ENCODE peak calls at places on chromosomes 2 and 18, in four cellular contexts. L is DND-41, J is PC-9, S is HCT116. B is an unnamed sample.
A peak's percentile ranks its signal among the peaks of the same experiment; 100 is the strongest.

GRCh38 chr2:105215586-105216192 is 25.9 kb upstream of the GPR45 start:
- DNase-seq in L (no peak), J (no peak), S (no peak), B (no peak)

GRCh38 chr2:228018311-228018710 is 146.9 kb downstream of the DAW1 start:
- DNase-seq in L (no peak), J (no peak), S (no peak), B (no peak)

GRCh38 chr2:120550274-120550673 is 185.4 kb upstream of the GLI2 start:
- DNase-seq in L (no peak), J (no peak), S (no peak), B (peak; percentile 15)

GRCh38 chr2:173109253-173110188 is 33.9 kb downstream of the MAP3K20 start:
- DNase-seq in L (no peak), J (peak; percentile 44), S (no peak), B (no peak)

GRCh38 chr2:71332413-71332866 is 858 bp downstream of the ZNF638 start:
- DNase-seq in L (no peak), J (no peak), S (no peak), B (no peak)

GRCh38 chr18:66640431-66640830 is 36.5 kb upstream of the CDH19 start:
- DNase-seq in L (no peak), J (no peak), S (no peak), B (peak; percentile 9)

GRCh38 chr2:96537734-96538486 is 1.4 kb downstream of the ARID5A start:
- DNase-seq in L (peak; percentile 54), J (no peak), S (no peak), B (no peak)

GRCh38 chr2:42132066-42132965 is 36.8 kb upstream of the EML4 start:
- DNase-seq in L (no peak), J (no peak), S (no peak), B (no peak)

GRCh38 chr2:204468689-204469429 is 76.4 kb upstream of the PARD3B start:
- DNase-seq in L (no peak), J (no peak), S (no peak), B (peak; percentile 84)

GRCh38 chr2:235043762-235044500 is 92.1 kb downstream of the SH3BP4 start:
- DNase-seq in L (no peak), J (no peak), S (no peak), B (no peak)

GRCh38 chr2:119333833-119334232 is 32.8 kb downstream of the C2orf76 start:
- DNase-seq in L (no peak), J (no peak), S (no peak), B (no peak)

GRCh38 chr2:16633632-16634430 is 31.8 kb downstream of the CYRIA start:
- DNase-seq in L (no peak), J (peak; percentile 33), S (no peak), B (no peak)

GRCh38 chr2:10343658-10344057 is 41.0 kb downstream of the HPCAL1 start:
- DNase-seq in L (no peak), J (no peak), S (no peak), B (no peak)
- H3K4me3 ChIP-seq in L (no peak overlapping the region), J (no peak overlapping the region), S (no peak overlapping the region), B (no peak overlapping the region)

GRCh38 chr2:199455186-199455532 is 2.6 kb downstream of the SATB2 start:
- DNase-seq in L (no peak), J (no peak), S (no peak), B (no peak)

GRCh38 chr2:199455533-199456382 is 2.0 kb downstream of the SATB2 start:
- DNase-seq in L (no peak), J (peak; percentile 57), S (peak; percentile 39), B (peak; percentile 79)

GRCh38 chr2:199457147-199458016 is at the start of gene SATB2:
- DNase-seq in L (no peak), J (peak; percentile 34), S (peak; percentile 65), B (peak; percentile 78)

GRCh38 chr2:199458017-199458805 is 472 bp upstream of the SATB2 start:
- DNase-seq in L (peak; percentile 60), J (peak; percentile 53), S (peak; percentile 22), B (peak; percentile 88)

GRCh38 chr2:199456383-199457146 is 1.2 kb downstream of the SATB2 start:
- DNase-seq in L (no peak), J (no peak), S (no peak), B (peak; percentile 24)
- TF ChIP-seq EZH2 in L (no peak), J (no peak), S (no peak), B (no peak)

GRCh38 chr2:15034246-15034645 is 401.7 kb downstream of the LRATD1 start:
- DNase-seq in L (no peak), J (no peak), S (no peak), B (no peak)

GRCh38 chr2:15028406-15028805 is 395.9 kb downstream of the LRATD1 start:
- DNase-seq in L (no peak), J (no peak), S (no peak), B (no peak)

GRCh38 chr2:15034860-15035259 is 402.3 kb downstream of the LRATD1 start:
- DNase-seq in L (no peak), J (no peak), S (no peak), B (no peak)

GRCh38 chr2:15031745-15032240 is 399.3 kb downstream of the LRATD1 start:
- DNase-seq in L (no peak), J (no peak), S (no peak), B (no peak)
- TF ChIP-seq CTCF in L (no peak), J (no peak), S (no peak), B (no peak)

DNA sequence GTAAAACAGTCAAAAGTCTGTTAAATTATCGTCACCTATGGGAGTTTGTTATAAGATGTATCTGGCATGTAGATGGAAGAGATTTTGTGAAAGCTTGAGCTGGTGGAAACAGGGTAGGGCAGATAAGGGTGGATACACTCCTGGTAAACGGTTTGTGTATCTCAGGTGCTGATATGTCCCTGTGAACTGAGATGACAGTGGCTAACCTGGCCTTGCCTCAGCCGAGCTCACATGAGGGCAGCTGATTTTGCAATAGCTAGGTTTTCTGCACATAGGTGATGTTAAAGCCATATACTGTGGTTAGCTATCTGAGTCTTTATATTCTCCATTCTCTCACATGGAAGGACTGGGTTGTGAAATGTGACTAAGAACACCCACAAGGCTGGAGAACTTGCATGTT is 205.1 kb downstream of the TPGS2 start:
- DNase-seq in L (no peak), J (no peak), S (no peak), B (no peak)
- H3K4me3 ChIP-seq in L (no peak overlapping the region), J (no peak overlapping the region), S (no peak overlapping the region), B (no peak overlapping the region)

DNA sequence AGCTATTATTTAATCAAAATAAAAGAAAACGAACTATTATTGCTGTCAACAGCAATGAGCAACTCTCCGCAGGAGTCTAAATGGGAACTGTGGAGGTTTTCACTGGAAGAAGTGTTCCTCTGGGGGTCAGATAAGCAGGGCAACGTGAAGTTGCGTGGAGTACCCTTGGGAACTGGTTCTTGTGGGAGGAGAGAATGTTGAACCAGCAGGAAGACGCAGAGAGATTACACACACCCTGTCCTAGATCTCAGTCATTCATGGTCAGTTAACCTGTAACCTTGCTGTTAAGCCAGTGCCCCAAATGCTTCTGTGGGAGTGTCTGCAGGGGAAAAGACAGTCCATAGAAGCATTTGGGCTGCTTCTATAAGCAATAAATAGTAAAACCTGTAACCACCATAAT is 20.4 kb upstream of the CABLES1 start:
- DNase-seq in L (no peak), J (no peak), S (no peak), B (no peak)
- TF ChIP-seq EZH2 in L (no peak), J (no peak), S (no peak), B (no peak)

GRCh38 chr2:179191110-179191509 is 73.5 kb downstream of the SESTD1 start:
- DNase-seq in L (no peak), J (no peak), S (no peak), B (no peak)

GRCh38 chr2:179195146-179195545 is 69.5 kb downstream of the SESTD1 start:
- DNase-seq in L (no peak), J (no peak), S (no peak), B (no peak)

DNA sequence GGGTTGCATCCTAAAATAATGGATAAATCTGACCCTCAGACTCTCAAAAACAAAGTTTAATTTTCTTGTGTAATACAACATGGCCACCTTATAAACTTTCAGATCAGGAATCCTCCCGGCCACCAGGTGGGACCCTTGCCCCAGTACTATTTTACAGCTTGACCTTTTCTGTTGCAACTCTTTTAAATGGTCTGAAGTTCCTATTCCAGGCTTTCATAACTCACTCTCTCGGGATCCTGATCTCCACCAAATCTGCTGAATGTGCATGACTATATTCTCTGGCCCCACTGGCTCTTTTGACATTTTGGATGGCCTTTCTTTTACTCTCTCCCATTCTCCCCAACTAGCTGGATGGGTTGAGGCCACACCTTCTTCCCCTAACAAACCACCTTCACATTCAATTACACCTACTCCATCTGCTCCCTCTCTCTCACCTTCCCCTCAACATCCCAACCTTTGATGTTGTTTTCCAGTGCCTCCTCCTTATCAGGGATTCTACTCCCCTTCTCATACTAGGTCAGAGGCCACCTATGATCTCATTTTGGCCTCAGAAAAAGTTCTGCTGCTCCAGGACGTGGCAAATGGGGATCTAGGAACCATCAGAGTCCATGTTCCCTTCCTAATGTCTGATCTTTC is 70.8 kb downstream of the SESTD1 start:
- DNase-seq in L (no peak), J (no peak), S (no peak), B (no peak)
- TF ChIP-seq CTCF in L (no peak), J (no peak), S (no peak), B (no peak)

GRCh38 chr2:177972123-177972522 is 100.5 kb downstream of the PDE11A start:
- DNase-seq in L (no peak), J (no peak), S (no peak), B (no peak)

GRCh38 chr2:177970670-177971454 is 101.7 kb downstream of the PDE11A start:
- DNase-seq in L (no peak), J (no peak), S (no peak), B (no peak)

DNA sequence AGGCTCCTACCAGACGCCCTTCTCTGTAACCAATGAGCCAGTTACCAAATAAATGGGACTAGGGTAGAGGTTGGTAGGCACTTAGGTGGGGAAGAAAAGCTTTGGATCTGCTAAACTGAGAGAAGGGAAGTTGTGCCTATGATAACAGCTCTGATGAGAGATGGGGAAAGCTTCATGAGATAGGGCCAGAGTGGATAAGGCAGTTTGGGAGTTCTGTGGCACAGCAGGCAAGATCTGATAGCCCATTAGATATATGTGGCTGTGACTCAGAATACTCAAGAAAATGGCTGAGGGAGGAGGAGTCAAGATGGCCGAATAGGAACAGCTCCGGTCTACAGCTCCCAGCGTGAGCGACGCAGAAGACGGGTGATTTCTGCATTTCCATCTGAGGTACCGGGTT is 99.8 kb downstream of the PDE11A start:
- DNase-seq in L (no peak), J (no peak), S (no peak), B (no peak)
- H3K4me3 ChIP-seq in L (no peak overlapping the region), J (peak overlapping the region; percentile 46), S (no peak overlapping the region), B (no peak overlapping the region)

B was measured in A673.